ENCODE peak calls at places on chromosome 15, in ten cellular contexts. One of them, this sample, is unnamed.

GRCh38 chr15:85753261-85753660 is 41.5 kb downstream of the KLHL25 start:
- DNase-seq in CD8-positive, alpha-beta memory T cell: no peak
- DNase-seq in K562: no peak
- DNase-seq in stimulated activated CD4-positive, alpha-beta T cell treated with anti-CD3 and anti-CD28 coated beads, Interleukin-2, amount 100 ng/mL, for 24 hours: no peak
- DNase-seq in NCI-H345: no peak
- DNase-seq in activated T-cell treated with anti-CD3 and anti-CD28 coated beads, Interleukin-2, amount 50 U/mL, for 72 hours: no peak
- DNase-seq in GM04503: no peak
- DNase-seq in GM23248: no peak
- DNase-seq in HT1080: no peak
- DNase-seq in kidney tubule cell: no peak
- DNase-seq in this sample: no peak

GRCh38 chr15:100131321-100132224 is 210.2 kb downstream of the ADAMTS17 start:
- DNase-seq in activated T-cell treated with anti-CD3 and anti-CD28 coated beads, Interleukin-2, amount 50 U/mL, for 72 hours: peak
- DNase-seq in stimulated activated CD4-positive, alpha-beta T cell treated with anti-CD3 and anti-CD28 coated beads, Interleukin-2, amount 100 ng/mL, for 24 hours: peak
- DNase-seq in K562: peak
- DNase-seq in NCI-H345: no peak
- DNase-seq in CD8-positive, alpha-beta memory T cell: no peak
- DNase-seq in HT1080: peak
- DNase-seq in GM04503: no peak
- DNase-seq in kidney tubule cell: peak
- DNase-seq in GM23248: no peak
- DNase-seq in this sample: no peak

GRCh38 chr15:27990411-27991338 is 108.4 kb downstream of the OCA2 start:
- DNase-seq in HT1080: no peak
- DNase-seq in GM04503: no peak
- DNase-seq in NCI-H345: no peak
- DNase-seq in GM23248: no peak
- DNase-seq in CD8-positive, alpha-beta memory T cell: no peak
- DNase-seq in stimulated activated CD4-positive, alpha-beta T cell treated with anti-CD3 and anti-CD28 coated beads, Interleukin-2, amount 100 ng/mL, for 24 hours: no peak
- DNase-seq in K562: no peak
- DNase-seq in activated T-cell treated with anti-CD3 and anti-CD28 coated beads, Interleukin-2, amount 50 U/mL, for 72 hours: no peak
- DNase-seq in kidney tubule cell: no peak
- DNase-seq in this sample: no peak

GRCh38 chr15:25710184-25710583 is 152.9 kb downstream of the ATP10A start:
- DNase-seq in NCI-H345: no peak
- DNase-seq in GM23248: peak
- DNase-seq in kidney tubule cell: peak
- DNase-seq in activated T-cell treated with anti-CD3 and anti-CD28 coated beads, Interleukin-2, amount 50 U/mL, for 72 hours: peak
- DNase-seq in GM04503: no peak
- DNase-seq in HT1080: peak
- DNase-seq in CD8-positive, alpha-beta memory T cell: no peak
- DNase-seq in stimulated activated CD4-positive, alpha-beta T cell treated with anti-CD3 and anti-CD28 coated beads, Interleukin-2, amount 100 ng/mL, for 24 hours: peak
- DNase-seq in K562: peak
- DNase-seq in this sample: no peak

GRCh38 chr15:99082798-99083197 is 22.1 kb upstream of the SYNM start:
- DNase-seq in kidney tubule cell: no peak
- DNase-seq in stimulated activated CD4-positive, alpha-beta T cell treated with anti-CD3 and anti-CD28 coated beads, Interleukin-2, amount 100 ng/mL, for 24 hours: no peak
- DNase-seq in NCI-H345: no peak
- DNase-seq in HT1080: no peak
- DNase-seq in CD8-positive, alpha-beta memory T cell: no peak
- DNase-seq in K562: no peak
- DNase-seq in GM04503: no peak
- DNase-seq in GM23248: no peak
- DNase-seq in activated T-cell treated with anti-CD3 and anti-CD28 coated beads, Interleukin-2, amount 50 U/mL, for 72 hours: no peak
- DNase-seq in this sample: no peak

GRCh38 chr15:90836296-90836871 is 32.0 kb upstream of the FURIN start:
- DNase-seq in GM04503: peak
- DNase-seq in stimulated activated CD4-positive, alpha-beta T cell treated with anti-CD3 and anti-CD28 coated beads, Interleukin-2, amount 100 ng/mL, for 24 hours: no peak
- DNase-seq in K562: peak
- DNase-seq in HT1080: peak
- DNase-seq in NCI-H345: peak
- DNase-seq in activated T-cell treated with anti-CD3 and anti-CD28 coated beads, Interleukin-2, amount 50 U/mL, for 72 hours: no peak
- DNase-seq in kidney tubule cell: no peak
- DNase-seq in CD8-positive, alpha-beta memory T cell: no peak
- DNase-seq in GM23248: peak
- DNase-seq in this sample: no peak

GRCh38 chr15:67101981-67102929 is 36.9 kb downstream of the SMAD3 start:
- DNase-seq in CD8-positive, alpha-beta memory T cell: peak
- DNase-seq in stimulated activated CD4-positive, alpha-beta T cell treated with anti-CD3 and anti-CD28 coated beads, Interleukin-2, amount 100 ng/mL, for 24 hours: peak
- DNase-seq in NCI-H345: no peak
- DNase-seq in GM04503: no peak
- DNase-seq in HT1080: peak
- DNase-seq in activated T-cell treated with anti-CD3 and anti-CD28 coated beads, Interleukin-2, amount 50 U/mL, for 72 hours: peak
- DNase-seq in kidney tubule cell: peak
- DNase-seq in K562: no peak
- DNase-seq in GM23248: peak
- DNase-seq in this sample: peak

GRCh38 chr15:73114064-73114463 is 61.8 kb downstream of the NEO1 start:
- DNase-seq in CD8-positive, alpha-beta memory T cell: no peak
- DNase-seq in stimulated activated CD4-positive, alpha-beta T cell treated with anti-CD3 and anti-CD28 coated beads, Interleukin-2, amount 100 ng/mL, for 24 hours: no peak
- DNase-seq in GM23248: no peak
- DNase-seq in NCI-H345: no peak
- DNase-seq in K562: no peak
- DNase-seq in activated T-cell treated with anti-CD3 and anti-CD28 coated beads, Interleukin-2, amount 50 U/mL, for 72 hours: no peak
- DNase-seq in GM04503: no peak
- DNase-seq in kidney tubule cell: no peak
- DNase-seq in HT1080: no peak
- DNase-seq in this sample: no peak

GRCh38 chr15:99446565-99447496 is 119.0 kb upstream of the MEF2A start:
- DNase-seq in GM23248: no peak
- DNase-seq in CD8-positive, alpha-beta memory T cell: no peak
- DNase-seq in GM04503: no peak
- DNase-seq in NCI-H345: peak
- DNase-seq in K562: no peak
- DNase-seq in kidney tubule cell: no peak
- DNase-seq in stimulated activated CD4-positive, alpha-beta T cell treated with anti-CD3 and anti-CD28 coated beads, Interleukin-2, amount 100 ng/mL, for 24 hours: no peak
- DNase-seq in activated T-cell treated with anti-CD3 and anti-CD28 coated beads, Interleukin-2, amount 50 U/mL, for 72 hours: no peak
- DNase-seq in HT1080: no peak
- DNase-seq in this sample: no peak

GRCh38 chr15:42803436-42803835 is 66.5 kb upstream of the CDAN1 start:
- DNase-seq in GM23248: no peak
- DNase-seq in CD8-positive, alpha-beta memory T cell: no peak
- DNase-seq in K562: no peak
- DNase-seq in activated T-cell treated with anti-CD3 and anti-CD28 coated beads, Interleukin-2, amount 50 U/mL, for 72 hours: no peak
- DNase-seq in HT1080: no peak
- DNase-seq in stimulated activated CD4-positive, alpha-beta T cell treated with anti-CD3 and anti-CD28 coated beads, Interleukin-2, amount 100 ng/mL, for 24 hours: no peak
- DNase-seq in NCI-H345: no peak
- DNase-seq in GM04503: no peak
- DNase-seq in kidney tubule cell: no peak
- DNase-seq in this sample: no peak

GRCh38 chr15:67080900-67081431 is 15.6 kb downstream of the SMAD3 start:
- DNase-seq in NCI-H345: no peak
- DNase-seq in activated T-cell treated with anti-CD3 and anti-CD28 coated beads, Interleukin-2, amount 50 U/mL, for 72 hours: peak
- DNase-seq in CD8-positive, alpha-beta memory T cell: no peak
- DNase-seq in K562: no peak
- DNase-seq in kidney tubule cell: peak
- DNase-seq in GM04503: peak
- DNase-seq in stimulated activated CD4-positive, alpha-beta T cell treated with anti-CD3 and anti-CD28 coated beads, Interleukin-2, amount 100 ng/mL, for 24 hours: peak
- DNase-seq in GM23248: peak
- DNase-seq in HT1080: peak
- DNase-seq in this sample: no peak

GRCh38 chr15:100723323-100723801 is 121.0 kb downstream of the ASB7 start:
- DNase-seq in activated T-cell treated with anti-CD3 and anti-CD28 coated beads, Interleukin-2, amount 50 U/mL, for 72 hours: no peak
- DNase-seq in NCI-H345: no peak
- DNase-seq in HT1080: peak
- DNase-seq in kidney tubule cell: peak
- DNase-seq in CD8-positive, alpha-beta memory T cell: no peak
- DNase-seq in K562: no peak
- DNase-seq in GM04503: no peak
- DNase-seq in GM23248: no peak
- DNase-seq in stimulated activated CD4-positive, alpha-beta T cell treated with anti-CD3 and anti-CD28 coated beads, Interleukin-2, amount 100 ng/mL, for 24 hours: no peak
- DNase-seq in this sample: no peak

GRCh38 chr15:41020311-41020710 is 67.0 kb downstream of the CHAC1 start:
- DNase-seq in NCI-H345: no peak
- DNase-seq in activated T-cell treated with anti-CD3 and anti-CD28 coated beads, Interleukin-2, amount 50 U/mL, for 72 hours: no peak
- DNase-seq in GM23248: no peak
- DNase-seq in stimulated activated CD4-positive, alpha-beta T cell treated with anti-CD3 and anti-CD28 coated beads, Interleukin-2, amount 100 ng/mL, for 24 hours: no peak
- DNase-seq in CD8-positive, alpha-beta memory T cell: no peak
- DNase-seq in GM04503: no peak
- DNase-seq in kidney tubule cell: no peak
- DNase-seq in HT1080: no peak
- DNase-seq in K562: no peak
- DNase-seq in this sample: no peak

GRCh38 chr15:70127288-70127746 is 29.6 kb upstream of the TLE3 start:
- DNase-seq in activated T-cell treated with anti-CD3 and anti-CD28 coated beads, Interleukin-2, amount 50 U/mL, for 72 hours: no peak
- DNase-seq in HT1080: peak
- DNase-seq in NCI-H345: no peak
- DNase-seq in CD8-positive, alpha-beta memory T cell: no peak
- DNase-seq in GM23248: no peak
- DNase-seq in kidney tubule cell: peak
- DNase-seq in stimulated activated CD4-positive, alpha-beta T cell treated with anti-CD3 and anti-CD28 coated beads, Interleukin-2, amount 100 ng/mL, for 24 hours: no peak
- DNase-seq in GM04503: no peak
- DNase-seq in K562: no peak
- DNase-seq in this sample: no peak

GRCh38 chr15:59565299-59565698 is 46.3 kb upstream of the GCNT3 start:
- DNase-seq in K562: no peak
- DNase-seq in stimulated activated CD4-positive, alpha-beta T cell treated with anti-CD3 and anti-CD28 coated beads, Interleukin-2, amount 100 ng/mL, for 24 hours: no peak
- DNase-seq in CD8-positive, alpha-beta memory T cell: no peak
- DNase-seq in GM23248: no peak
- DNase-seq in GM04503: no peak
- DNase-seq in NCI-H345: no peak
- DNase-seq in activated T-cell treated with anti-CD3 and anti-CD28 coated beads, Interleukin-2, amount 50 U/mL, for 72 hours: no peak
- DNase-seq in kidney tubule cell: no peak
- DNase-seq in HT1080: no peak
- DNase-seq in this sample: no peak

GRCh38 chr15:42490246-42490742 is 647 bp downstream of the ZNF106 start:
- DNase-seq in stimulated activated CD4-positive, alpha-beta T cell treated with anti-CD3 and anti-CD28 coated beads, Interleukin-2, amount 100 ng/mL, for 24 hours: no peak
- DNase-seq in K562: no peak
- DNase-seq in activated T-cell treated with anti-CD3 and anti-CD28 coated beads, Interleukin-2, amount 50 U/mL, for 72 hours: no peak
- DNase-seq in kidney tubule cell: peak
- DNase-seq in NCI-H345: no peak
- DNase-seq in GM23248: no peak
- DNase-seq in HT1080: no peak
- DNase-seq in CD8-positive, alpha-beta memory T cell: no peak
- DNase-seq in GM04503: no peak
- DNase-seq in this sample: no peak

GRCh38 chr15:40743921-40744809 is 10.9 kb downstream of the RMDN3 start:
- DNase-seq in NCI-H345: no peak
- DNase-seq in GM04503: peak
- DNase-seq in K562: peak
- DNase-seq in CD8-positive, alpha-beta memory T cell: peak
- DNase-seq in stimulated activated CD4-positive, alpha-beta T cell treated with anti-CD3 and anti-CD28 coated beads, Interleukin-2, amount 100 ng/mL, for 24 hours: peak
- DNase-seq in GM23248: peak
- DNase-seq in kidney tubule cell: peak
- DNase-seq in HT1080: peak
- DNase-seq in activated T-cell treated with anti-CD3 and anti-CD28 coated beads, Interleukin-2, amount 50 U/mL, for 72 hours: peak
- DNase-seq in this sample: peak

GRCh38 chr15:23857028-23857641 is 170.0 kb upstream of the NDN start:
- DNase-seq in CD8-positive, alpha-beta memory T cell: no peak
- DNase-seq in stimulated activated CD4-positive, alpha-beta T cell treated with anti-CD3 and anti-CD28 coated beads, Interleukin-2, amount 100 ng/mL, for 24 hours: peak
- DNase-seq in GM04503: no peak
- DNase-seq in kidney tubule cell: peak
- DNase-seq in NCI-H345: peak
- DNase-seq in GM23248: peak
- DNase-seq in activated T-cell treated with anti-CD3 and anti-CD28 coated beads, Interleukin-2, amount 50 U/mL, for 72 hours: peak
- DNase-seq in K562: peak
- DNase-seq in HT1080: peak
- DNase-seq in this sample: no peak

GRCh38 chr15:91456251-91456718 is 356.2 kb downstream of the SV2B start:
- DNase-seq in CD8-positive, alpha-beta memory T cell: no peak
- DNase-seq in kidney tubule cell: peak
- DNase-seq in GM04503: no peak
- DNase-seq in stimulated activated CD4-positive, alpha-beta T cell treated with anti-CD3 and anti-CD28 coated beads, Interleukin-2, amount 100 ng/mL, for 24 hours: no peak
- DNase-seq in K562: no peak
- DNase-seq in activated T-cell treated with anti-CD3 and anti-CD28 coated beads, Interleukin-2, amount 50 U/mL, for 72 hours: no peak
- DNase-seq in NCI-H345: peak
- DNase-seq in HT1080: peak
- DNase-seq in GM23248: peak
- DNase-seq in this sample: no peak

GRCh38 chr15:31497838-31498237 is 171.2 kb downstream of the KLF13 start:
- DNase-seq in GM04503: no peak
- DNase-seq in NCI-H345: no peak
- DNase-seq in K562: no peak
- DNase-seq in GM23248: no peak
- DNase-seq in stimulated activated CD4-positive, alpha-beta T cell treated with anti-CD3 and anti-CD28 coated beads, Interleukin-2, amount 100 ng/mL, for 24 hours: no peak
- DNase-seq in kidney tubule cell: no peak
- DNase-seq in activated T-cell treated with anti-CD3 and anti-CD28 coated beads, Interleukin-2, amount 50 U/mL, for 72 hours: no peak
- DNase-seq in HT1080: no peak
- DNase-seq in CD8-positive, alpha-beta memory T cell: no peak
- DNase-seq in this sample: no peak

GRCh38 chr15:77251662-77252061 is 168.2 kb downstream of the PEAK1 start:
- DNase-seq in HT1080: peak
- DNase-seq in GM23248: peak
- DNase-seq in kidney tubule cell: peak
- DNase-seq in NCI-H345: no peak
- DNase-seq in GM04503: no peak
- DNase-seq in activated T-cell treated with anti-CD3 and anti-CD28 coated beads, Interleukin-2, amount 50 U/mL, for 72 hours: no peak
- DNase-seq in stimulated activated CD4-positive, alpha-beta T cell treated with anti-CD3 and anti-CD28 coated beads, Interleukin-2, amount 100 ng/mL, for 24 hours: peak
- DNase-seq in K562: peak
- DNase-seq in CD8-positive, alpha-beta memory T cell: no peak
- DNase-seq in this sample: no peak